ENCODE peak calls at places on chromosomes 16 and 17, in ten cellular contexts. S is GF-D8; O is T follicular helper cell; N is glutamatergic neuron; A is Right ventricle myocardium superior; F is activated effector memory CD4-positive, alpha-beta T cell treated with anti-CD3 and anti-CD28 coated beads, Interleukin-2, amount 50 U/mL, for 16 hours; E is lower leg skin; W is GM10248; H is NCI-H774; C is cardiac muscle cell. T is an unnamed sample.
A peak's percentile ranks its signal among the peaks of the same experiment; 100 is the strongest.

GRCh38 chr16:53773150-53773846 is 69.3 kb downstream of the FTO start:
- DNase-seq in A (no peak), W (peak; percentile 29), C (peak; percentile 82), N (no peak), H (peak; percentile 75), S (peak; percentile 33), E (peak; percentile 43), O (no peak), F (no peak), T (peak; percentile 96)

GRCh38 chr16:12455287-12455798 is 348.3 kb downstream of the CPPED1 start:
- DNase-seq in A (peak; percentile 79), C (peak; percentile 80), H (peak; percentile 33), S (no peak), F (peak; percentile 70), E (no peak), O (no peak), W (peak; percentile 53), N (peak; percentile 85), T (peak; percentile 62)

GRCh38 chr17:44007346-44008204 is 3.2 kb downstream of the NAGS start:
- DNase-seq in S (no peak), F (no peak), H (no peak), N (no peak), C (no peak), W (no peak), A (peak; percentile 59), O (no peak), E (no peak), T (peak; percentile 8)

GRCh38 chr17:21353326-21354010 is 22.7 kb upstream of the KCNJ12 start:
- DNase-seq in O (no peak), E (peak; percentile 48), A (peak; percentile 39), N (no peak), C (no peak), S (no peak), F (no peak), W (no peak), H (no peak), T (no peak)

GRCh38 chr17:28343491-28343932 is 8.0 kb downstream of the TNFAIP1 start:
- DNase-seq in F (no peak), C (no peak), W (no peak), E (no peak), N (no peak), S (no peak), A (no peak), O (no peak), H (no peak), T (no peak)

GRCh38 chr16:50547944-50548658 is at the start of gene NKD1:
- DNase-seq in H (peak; percentile 54), E (peak; percentile 43), F (peak; percentile 90), A (peak; percentile 76), O (peak; percentile 62), S (no peak), W (peak; percentile 94), N (peak; percentile 84), C (peak; percentile 91), T (peak; percentile 4)

GRCh38 chr17:49566668-49567071 is 9.0 kb upstream of the NXPH3 start:
- DNase-seq in F (no peak), O (no peak), W (no peak), C (no peak), N (no peak), H (no peak), E (no peak), A (no peak), S (no peak), T (no peak)

GRCh38 chr17:28991779-28992178 is 14.1 kb downstream of the SEZ6 start:
- DNase-seq in A (no peak), H (no peak), F (no peak), N (no peak), W (no peak), O (no peak), E (no peak), S (no peak), C (no peak), T (no peak)

GRCh38 chr16:73122604-73123386 is 74.9 kb upstream of the ZFHX3 start:
- DNase-seq in N (no peak), E (no peak), O (no peak), W (no peak), F (no peak), S (no peak), H (no peak), C (no peak), A (peak; percentile 73), T (no peak)

GRCh38 chr16:29825145-29826044 is 5.1 kb downstream of the MVP start:
- DNase-seq in E (no peak), W (peak; percentile 81), N (peak; percentile 84), H (no peak), F (peak; percentile 78), S (no peak), A (peak; percentile 62), O (no peak), C (no peak), T (no peak)

GRCh38 chr17:73028311-73028755 is 64.2 kb downstream of the SLC39A11 start:
- DNase-seq in A (no peak), H (no peak), C (no peak), N (no peak), O (no peak), S (no peak), W (no peak), E (no peak), F (no peak), T (no peak)

GRCh38 chr16:71826533-71827017 is 17.9 kb upstream of the AP1G1 start:
- DNase-seq in F (no peak), E (no peak), O (no peak), N (no peak), S (no peak), C (no peak), H (no peak), W (no peak), A (no peak), T (no peak)

GRCh38 chr16:75004460-75004859 is 5.6 kb downstream of the ZNRF1 start:
- DNase-seq in S (no peak), N (no peak), C (no peak), F (no peak), E (no peak), A (no peak), H (no peak), O (no peak), W (no peak), T (no peak)

GRCh38 chr17:35605753-35606152 is 18.6 kb downstream of the AP2B1 start:
- DNase-seq in A (no peak), O (no peak), N (no peak), E (no peak), H (no peak), W (no peak), F (no peak), C (no peak), S (no peak), T (no peak)

GRCh38 chr17:66855204-66855603 is 20.3 kb downstream of the CACNG5 start:
- DNase-seq in A (no peak), F (peak; percentile 75), E (no peak), N (no peak), S (no peak), H (no peak), C (no peak), O (peak; percentile 5), W (no peak), T (no peak)

GRCh38 chr16:1959269-1960039 is at the start of gene NDUFB10:
- DNase-seq in H (peak; percentile 63), O (peak; percentile 82), W (peak; percentile 93), S (peak; percentile 61), A (peak; percentile 97), N (peak; percentile 96), E (peak; percentile 86), F (peak; percentile 98), C (peak; percentile 96), T (peak; percentile 73)

GRCh38 chr17:17511971-17512858 is 16.0 kb upstream of the RASD1 start:
- DNase-seq in O (no peak), F (no peak), C (no peak), W (no peak), A (peak; percentile 44), N (peak; percentile 33), S (no peak), E (no peak), H (no peak), T (peak; percentile 6)

GRCh38 chr16:87499189-87499486 is 6.3 kb upstream of the ZCCHC14 start:
- DNase-seq in C (no peak), A (no peak), H (no peak), F (no peak), E (no peak), S (no peak), W (no peak), O (no peak), N (no peak), T (peak; percentile 91)

GRCh38 chr17:59145571-59146096 is 9.4 kb downstream of the SKA2 start:
- DNase-seq in N (no peak), H (no peak), E (no peak), O (no peak), C (no peak), F (no peak), W (no peak), S (no peak), A (no peak), T (no peak)

GRCh38 chr17:59963738-59964454 is 644 bp downstream of the RNFT1 start:
- DNase-seq in F (peak; percentile 83), W (peak; percentile 24), A (peak; percentile 60), O (peak; percentile 10), H (peak; percentile 41), C (peak; percentile 58), E (peak; percentile 30), S (peak; percentile 33), N (peak; percentile 29), T (peak; percentile 55)

GRCh38 chr16:84947996-84948854 is 63.1 kb downstream of the ZDHHC7 start:
- DNase-seq in F (no peak), E (no peak), H (no peak), A (no peak), S (no peak), N (no peak), O (no peak), C (no peak), W (no peak), T (no peak)

GRCh38 chr17:74677558-74678466 is 34.9 kb downstream of the CD300LF start:
- DNase-seq in C (peak; percentile 51), O (no peak), W (no peak), N (peak; percentile 62), S (no peak), F (peak; percentile 61), H (no peak), A (peak; percentile 66), E (no peak), T (no peak)

GRCh38 chr16:58843675-58844074 is 109.6 kb upstream of the GOT2 start:
- DNase-seq in S (no peak), O (no peak), H (no peak), E (no peak), A (no peak), W (peak; percentile 23), F (no peak), C (peak; percentile 35), N (no peak), T (peak; percentile 51)

GRCh38 chr16:70508752-70509151 is 14.6 kb downstream of the COG4 start:
- DNase-seq in F (peak; percentile 12), W (no peak), A (no peak), H (no peak), N (no peak), S (peak; percentile 23), E (no peak), O (no peak), C (no peak), T (peak; percentile 8)

GRCh38 chr17:76107507-76107906 is 3.9 kb upstream of the EXOC7 start:
- DNase-seq in H (no peak), F (no peak), E (no peak), S (no peak), C (no peak), N (no peak), O (no peak), A (no peak), W (no peak), T (no peak)

GRCh38 chr16:8936421-8936820 is 27.3 kb downstream of the USP7 start:
- DNase-seq in F (peak; percentile 91), A (no peak), H (no peak), N (peak; percentile 76), W (peak; percentile 73), E (no peak), C (no peak), O (peak; percentile 64), S (no peak), T (peak; percentile 41)

GRCh38 chr17:50540485-50541401 is 6.2 kb upstream of the SPATA20 start:
- DNase-seq in W (no peak), A (no peak), N (no peak), S (no peak), H (no peak), C (no peak), F (no peak), O (no peak), E (no peak), T (no peak)

GRCh38 chr16:75048051-75048450 is 49.2 kb downstream of the ZNRF1 start:
- DNase-seq in S (no peak), O (no peak), H (no peak), W (no peak), A (no peak), N (no peak), E (no peak), F (no peak), C (no peak), T (no peak)

T was measured in kidney glomerular epithelial cell.